ENCODE peak calls at places on chromosomes 6 and 20, in four cellular contexts. H is psoas muscle, D is PC-3, F is astrocyte of the spinal cord. K is an unnamed sample.

GRCh38 chr6:91132461-91132860 is 545.6 kb upstream of the MAP3K7 start:
- DNase-seq in H (no peak), D (peak), F (peak), K (no peak)

GRCh38 chr6:52815167-52816092 is 11.8 kb upstream of the GSTA1 start:
- DNase-seq in H (no peak), D (peak), F (peak), K (peak)

GRCh38 chr20:50726955-50727791 is 4.2 kb upstream of the PARD6B start:
- DNase-seq in H (no peak), D (no peak), F (no peak), K (no peak)

GRCh38 chr6:90284745-90285481 is 11.7 kb downstream of the BACH2 start:
- DNase-seq in H (no peak), D (peak), F (peak), K (peak)

GRCh38 chr6:136983692-136984091 is 61.1 kb downstream of the IL20RA start:
- DNase-seq in H (no peak), D (no peak), F (no peak), K (no peak)

GRCh38 chr20:25477156-25477882 is 69.8 kb downstream of the GINS1 start:
- DNase-seq in H (no peak), D (no peak), F (no peak), K (no peak)

GRCh38 chr6:7726416-7727149 is 684 bp downstream of the BMP6 start:
- DNase-seq in H (no peak), D (peak), F (no peak), K (no peak)

GRCh38 chr6:113719545-113719944 is 137.6 kb upstream of the MARCKS start:
- DNase-seq in H (no peak), D (no peak), F (peak), K (no peak)

GRCh38 chr6:13331516-13332348 is 3.4 kb upstream of the TBC1D7 start:
- DNase-seq in H (no peak), D (peak), F (peak), K (no peak)

DNA sequence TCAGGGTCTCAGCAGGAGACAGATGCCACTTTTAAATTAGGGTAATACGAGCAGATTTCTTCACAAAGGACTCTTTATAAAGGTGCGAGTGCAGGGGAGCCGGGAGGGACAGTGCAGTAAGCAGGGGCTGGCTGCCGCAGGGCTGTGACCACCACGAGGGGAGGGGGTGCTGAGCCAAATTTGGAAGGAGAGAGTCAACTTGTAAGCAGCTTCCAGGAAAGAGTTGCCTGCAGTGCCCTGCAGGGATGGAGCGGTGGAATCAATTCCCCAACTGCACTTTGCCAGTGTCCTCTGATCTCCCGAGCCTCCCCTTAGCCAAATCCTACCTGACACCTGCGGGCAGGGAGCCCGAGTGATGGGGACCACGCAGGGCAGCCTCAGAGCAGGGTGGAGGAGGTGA is 13.9 kb upstream of the CCDC167 start:
- DNase-seq in H (no peak), D (no peak), F (no peak), K (no peak)
- H3K4me3 ChIP-seq in H (no peak), D (no peak), F (no peak), K (no peak)

GRCh38 chr6:133683603-133684002 is 205.3 kb upstream of the TCF21 start:
- DNase-seq in H (no peak), D (no peak), F (no peak), K (no peak)

GRCh38 chr6:133680994-133681393 is 207.9 kb upstream of the TCF21 start:
- DNase-seq in H (no peak), D (no peak), F (no peak), K (no peak)

GRCh38 chr6:133682506-133683290 is 206.2 kb upstream of the TCF21 start:
- DNase-seq in H (no peak), D (no peak), F (peak), K (peak)

GRCh38 chr6:133681880-133682279 is 207.0 kb upstream of the TCF21 start:
- DNase-seq in H (no peak), D (no peak), F (no peak), K (no peak)
- H3K4me3 ChIP-seq in H (no peak), D (no peak), F (no peak), K (no peak)

DNA sequence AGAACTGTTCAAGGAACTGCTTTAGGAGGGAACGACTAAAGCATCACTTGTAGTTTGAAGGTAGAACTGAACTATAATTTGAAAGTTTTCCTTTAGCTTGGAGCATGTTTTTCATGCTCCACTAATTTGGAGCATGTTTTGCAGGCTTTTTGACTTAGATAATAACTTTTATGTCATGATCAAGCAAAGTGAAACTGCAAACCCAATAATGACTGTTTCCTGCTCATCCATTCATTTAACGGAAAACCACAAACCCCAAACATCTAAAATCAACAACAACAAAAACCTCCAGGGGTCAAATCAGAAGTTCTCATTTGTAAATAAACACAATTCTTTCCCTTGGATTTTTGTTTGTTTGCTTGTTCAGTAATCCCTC is 2.8 kb downstream of the SIM1 start:
- DNase-seq in H (no peak), D (no peak), F (peak), K (no peak)
- H3K4me3 ChIP-seq in H (peak), D (no peak), F (no peak), K (no peak)

DNA sequence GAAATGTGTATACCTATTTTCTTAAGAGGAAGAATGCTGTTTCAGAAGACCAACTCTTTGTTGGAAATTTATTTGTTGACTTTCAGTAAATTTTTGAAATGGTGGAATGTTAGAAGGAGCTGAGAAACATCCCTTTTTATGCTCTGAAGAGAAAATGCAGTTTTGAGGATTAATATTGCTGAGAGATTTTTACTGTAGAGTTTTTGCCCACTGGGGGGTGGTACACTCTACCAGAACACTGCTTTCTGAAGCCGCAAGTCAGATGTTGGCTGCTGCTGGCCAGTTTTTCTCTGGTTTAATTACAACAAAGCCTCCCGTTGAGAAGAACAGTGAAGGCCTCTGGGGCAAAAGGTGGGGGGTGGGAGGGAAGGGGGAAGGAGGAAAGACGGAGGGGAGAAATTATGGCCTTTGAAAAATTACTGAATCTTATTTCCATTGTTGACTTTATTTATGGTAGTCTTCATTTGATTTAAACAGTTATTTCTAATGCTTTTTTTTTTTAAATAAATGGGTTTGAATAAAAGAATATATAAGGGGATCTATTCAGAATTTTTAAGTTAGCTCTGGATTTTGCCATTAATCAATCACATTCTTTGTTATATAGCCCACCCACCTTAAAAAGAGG is 3.0 kb downstream of the FLRT3 start:
- DNase-seq in H (no peak), D (peak), F (peak), K (peak)
- H3K4me3 ChIP-seq in H (peak), D (no peak), F (no peak), K (no peak)